ENCODE peak calls at places on chromosomes 11 and 22, in nine cellular contexts. Q is adrenal gland, O is MCF 10A, N is astrocyte of the cerebellum, H is fibroblast of pulmonary artery, D is uterus, V is heart left ventricle, Y is GM13977, X is GM12865. B is an unnamed sample.

GRCh38 chr11:8205566-8205965 is 36.7 kb upstream of the RIC3 start:
- DNase-seq in X (no peak), Q (no peak), V (no peak), H (no peak), N (no peak), Y (no peak), O (no peak), D (no peak), B (no peak)

GRCh38 chr22:38941488-38941987 is 15.9 kb upstream of the APOBEC3A start:
- DNase-seq in H (no peak), Y (peak; percentile 76), N (no peak), D (no peak), O (no peak), V (no peak), X (peak; percentile 92), Q (no peak), B (no peak)

GRCh38 chr11:561148-562003 is 606 bp downstream of the RASSF7 start:
- DNase-seq in Q (no peak), H (no peak), D (no peak), O (no peak), V (no peak), X (no peak), N (no peak), Y (peak; percentile 59), B (no peak)

GRCh38 chr11:83895516-83895915 is 609.3 kb upstream of the CCDC90B start:
- DNase-seq in X (no peak), D (no peak), H (peak; percentile 21), N (no peak), O (no peak), V (no peak), Q (no peak), Y (no peak), B (no peak)

GRCh38 chr11:127996825-127997224 is 590.5 kb downstream of the ETS1 start:
- DNase-seq in Y (no peak), Q (no peak), N (no peak), H (peak; percentile 50), X (no peak), O (peak; percentile 49), D (no peak), V (no peak), B (no peak)

GRCh38 chr11:41799747-41800146 is 340.3 kb upstream of the LRRC4C start:
- DNase-seq in D (no peak), X (no peak), N (no peak), Q (no peak), O (no peak), V (no peak), Y (no peak), H (no peak), B (no peak)

GRCh38 chr11:116933961-116934360 is 96.5 kb upstream of the APOA1 start:
- DNase-seq in X (no peak), Y (no peak), N (no peak), H (no peak), Q (no peak), O (no peak), D (no peak), V (no peak), B (no peak)

GRCh38 chr22:50247748-50248147 is 2.9 kb upstream of the TUBGCP6 start:
- DNase-seq in O (peak; percentile 64), X (peak; percentile 86), H (peak; percentile 75), Q (no peak), D (no peak), Y (no peak), V (no peak), N (no peak), B (no peak)

GRCh38 chr11:73653996-73654395 is 7.6 kb downstream of the PLEKHB1 start:
- DNase-seq in O (no peak), N (no peak), Q (no peak), D (no peak), Y (no peak), H (no peak), V (peak; percentile 33), X (no peak), B (no peak)

GRCh38 chr11:59429924-59430516 is 3.8 kb upstream of the OR5A2 start:
- DNase-seq in V (peak; percentile 8), X (peak; percentile 82), H (peak; percentile 61), D (no peak), Q (no peak), N (peak; percentile 12), O (peak; percentile 73), Y (peak; percentile 57), B (no peak)

GRCh38 chr11:113048820-113049555 is 87.8 kb downstream of the NCAM1 start:
- DNase-seq in D (no peak), Y (no peak), O (peak; percentile 90), V (no peak), Q (peak; percentile 62), X (no peak), N (peak; percentile 24), H (peak; percentile 51), B (no peak)

GRCh38 chr11:77502501-77502900 is 28.6 kb upstream of the PAK1 start:
- DNase-seq in N (no peak), Q (no peak), X (no peak), D (no peak), V (no peak), H (no peak), O (no peak), Y (no peak), B (no peak)

GRCh38 chr22:22748297-22748743 is 103.9 kb downstream of the GGTLC2 start:
- DNase-seq in H (peak; percentile 74), Y (no peak), N (peak; percentile 9), D (no peak), V (peak; percentile 34), X (peak; percentile 42), Q (peak; percentile 67), O (peak; percentile 71), B (no peak)

GRCh38 chr11:18495703-18496102 is 31.0 kb downstream of the TSG101 start:
- DNase-seq in D (no peak), Q (no peak), N (no peak), H (no peak), O (no peak), Y (no peak), V (no peak), X (no peak), B (no peak)

GRCh38 chr11:131975624-131976420 is 605.4 kb downstream of the NTM start:
- DNase-seq in H (no peak), Y (no peak), D (no peak), N (no peak), Q (no peak), X (no peak), O (no peak), V (no peak), B (no peak)
- TF ChIP-seq CTCF in H (no peak), Y (no peak), D (no peak), N (no peak), Q (no peak), X (no peak), O (no peak), V (no peak), B (no peak)

DNA sequence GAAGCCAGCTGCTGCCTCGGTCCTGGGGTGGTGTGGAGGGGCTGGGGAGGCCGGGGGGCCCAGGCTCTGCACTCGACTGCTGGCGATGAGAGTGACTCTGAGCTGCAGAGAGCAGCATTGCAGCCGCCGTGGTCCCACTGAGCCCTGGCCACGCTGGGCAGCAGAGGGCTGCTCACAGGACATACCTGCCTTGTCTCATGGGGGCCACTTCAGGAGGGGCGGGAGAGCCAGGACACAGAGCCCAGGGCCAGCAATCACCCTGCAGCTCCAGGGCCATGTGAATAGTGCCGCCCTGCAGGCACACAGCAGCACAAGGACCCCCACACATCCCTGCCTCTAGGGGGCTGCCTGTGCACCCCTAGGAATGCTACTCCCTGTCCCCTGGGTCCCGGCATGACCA is 147.0 kb downstream of the CRYBB2 start:
- DNase-seq in Y (no peak), Q (no peak), N (no peak), O (no peak), V (no peak), D (no peak), X (no peak), H (no peak), B (no peak)
- TF ChIP-seq CTCF in Y (no peak), Q (no peak), N (no peak), O (no peak), V (no peak), D (no peak), X (no peak), H (no peak), B (no peak)

DNA sequence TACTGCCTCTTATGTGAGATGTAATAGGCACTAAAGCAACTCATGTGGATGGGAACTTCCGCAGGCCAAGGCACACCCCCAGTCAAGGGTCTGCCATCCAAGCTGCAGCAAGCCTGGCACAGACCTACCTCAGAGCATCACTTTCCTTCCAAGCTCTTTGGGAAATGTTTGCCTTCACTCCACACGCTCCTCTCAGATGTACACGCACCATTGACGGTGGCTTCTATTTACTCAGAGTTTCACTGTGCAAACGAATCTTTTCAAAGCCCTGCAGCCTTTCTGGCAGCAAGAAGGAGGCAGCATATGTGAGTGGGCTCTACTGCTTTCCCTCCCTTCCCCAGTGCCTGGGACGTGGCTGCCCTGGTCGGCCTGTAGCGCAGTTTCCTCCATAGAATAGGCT is 60.9 kb upstream of the USP47 start:
- DNase-seq in Y (no peak), Q (no peak), N (no peak), D (no peak), X (no peak), H (no peak), O (no peak), V (no peak), B (no peak)
- TF ChIP-seq CTCF in Y (no peak), Q (no peak), N (no peak), D (no peak), X (no peak), H (no peak), O (no peak), V (no peak), B (no peak)

GRCh38 chr11:123304828-123305530 is 109.9 kb upstream of the CLMP start:
- DNase-seq in N (no peak), X (peak; percentile 58), V (no peak), H (no peak), D (no peak), Y (no peak), O (no peak), Q (no peak), B (no peak)
- TF ChIP-seq CTCF in N (peak; percentile 10), X (peak; percentile 47), V (no peak), H (no peak), D (no peak), Y (no peak), O (no peak), Q (no peak), B (no peak)